ENCODE peak calls at places on chromosomes 6 and 20, in five cellular contexts. J is neuronal stem cell, Y is IMR-90, A is H1, T is H9. U is an unnamed sample.

GRCh38 chr6:170142559-170142958 is 148.3 kb downstream of the DLL1 start:
- DNase-seq in Y (no peak), J (no peak), A (no peak), T (no peak), U (no peak)

GRCh38 chr20:54257090-54257816 is 49.4 kb downstream of the PFDN4 start:
- DNase-seq in T (no peak), A (no peak), Y (peak), J (no peak), U (no peak)

GRCh38 chr6:115721564-115721963 is 339.1 kb downstream of the FRK start:
- DNase-seq in A (no peak), Y (no peak), J (no peak), T (no peak), U (no peak)

GRCh38 chr6:169097336-169098052 is 156.2 kb downstream of the THBS2 start:
- DNase-seq in A (no peak), T (no peak), Y (peak), J (peak), U (peak)

GRCh38 chr6:162029873-162030576 is 697.5 kb downstream of the PRKN start:
- DNase-seq in T (no peak), Y (no peak), J (no peak), A (no peak), U (no peak)

GRCh38 chr6:163349001-163349680 is 65.4 kb upstream of the QKI start:
- DNase-seq in T (no peak), J (no peak), A (no peak), Y (no peak), U (no peak)

GRCh38 chr6:16730720-16731502 is 30.3 kb downstream of the ATXN1 start:
- DNase-seq in J (no peak), T (no peak), A (no peak), Y (no peak), U (peak)

GRCh38 chr20:47620808-47621805 is 119.4 kb downstream of the NCOA3 start:
- DNase-seq in J (peak), A (no peak), T (no peak), Y (peak), U (peak)

DNA sequence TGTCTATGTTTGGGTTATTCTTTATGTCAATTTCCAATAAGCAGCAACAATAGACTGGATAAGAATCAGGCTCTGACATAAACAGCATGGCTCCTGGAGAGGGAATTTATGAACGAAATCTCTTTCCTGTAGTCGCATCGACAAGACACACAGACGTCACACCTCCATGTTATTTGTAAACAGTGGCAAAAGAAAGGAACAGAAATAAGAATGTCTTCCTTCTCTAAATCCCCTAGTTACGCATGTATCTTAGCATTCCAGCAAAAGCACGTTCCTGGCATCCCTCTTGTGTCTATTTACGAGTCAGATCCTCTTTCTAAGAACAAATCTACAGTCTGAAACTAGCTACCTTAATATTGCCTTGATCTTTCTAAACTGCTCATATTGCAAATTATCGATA is 559.1 kb upstream of the JAG1 start:
- DNase-seq in J (no peak), T (no peak), A (no peak), Y (no peak), U (peak)
- H2BK15ac ChIP-seq in J (no peak), T (no peak), A (no peak), Y (no peak), U (no peak)

GRCh38 chr6:154732538-154732823 is 735 bp upstream of the SCAF8 start:
- DNase-seq in Y (no peak), T (peak), J (no peak), A (no peak), U (no peak)
- H3K14ac ChIP-seq in Y (no peak), T (peak), J (no peak), A (no peak), U (no peak)

DNA sequence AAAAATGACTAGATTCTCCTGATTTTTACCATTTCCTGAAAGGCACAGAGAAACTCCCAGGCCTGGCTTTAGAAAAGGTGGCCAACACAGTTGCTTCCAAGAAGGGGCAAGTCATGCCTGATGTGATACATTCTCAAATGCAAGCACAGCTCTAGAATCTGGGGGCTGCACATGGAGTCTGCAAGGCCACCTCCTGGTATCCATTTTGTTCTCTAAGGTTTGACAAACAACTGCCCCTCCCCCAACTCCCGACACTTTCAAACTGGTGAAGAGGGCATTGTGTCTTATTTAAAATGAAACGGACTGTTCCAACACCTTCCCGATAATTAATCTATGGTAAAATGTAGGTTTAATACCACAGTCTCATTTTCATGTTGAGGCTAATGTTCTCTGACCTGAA is 220.2 kb upstream of the CEP162 start:
- DNase-seq in T (peak), J (no peak), Y (no peak), A (peak), U (no peak)
- H2BK15ac ChIP-seq in T (no peak), J (no peak), Y (no peak), A (no peak), U (no peak)

DNA sequence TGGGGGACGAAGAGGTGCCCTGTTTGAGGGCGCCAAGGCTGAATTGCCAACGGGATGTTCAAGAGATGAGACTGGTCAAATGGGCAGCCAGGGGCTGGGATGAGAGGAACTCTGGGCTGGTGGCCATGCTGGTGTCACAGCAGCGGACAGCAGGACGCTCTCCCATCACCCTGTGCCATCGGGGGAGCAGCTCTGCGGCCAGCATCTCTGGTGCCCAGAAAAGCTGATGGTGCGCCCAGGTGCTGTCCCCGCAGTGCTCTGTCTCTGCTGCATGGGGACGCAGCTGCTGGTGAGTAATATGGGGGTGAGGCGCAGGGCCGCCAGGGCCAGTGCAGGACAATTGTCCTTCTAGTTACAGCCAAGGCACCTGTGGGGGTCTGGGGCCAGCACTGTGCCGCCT is 4.9 kb upstream of the HRH3 start:
- DNase-seq in A (no peak), T (no peak), J (no peak), Y (no peak), U (no peak)
- H3K14ac ChIP-seq in A (no peak), T (no peak), J (no peak), Y (no peak), U (no peak)

U was measured in mesenchymal stem cell.